ENCODE peak calls at places on chromosomes 12 and 14, in four cellular contexts. One of them, this sample, is unnamed.

GRCh38 chr14:50520947-50521815 is 11.2 kb downstream of the MAP4K5 start:
- DNase-seq in Peyer's patch: no peak
- DNase-seq in neural progenitor cell: no peak
- DNase-seq in kidney tubule cell: peak; percentile 64
- DNase-seq in this sample: peak; percentile 57

GRCh38 chr12:2264622-2265306 is 212.0 kb downstream of the CACNA1C start:
- DNase-seq in Peyer's patch: no peak
- DNase-seq in neural progenitor cell: no peak
- DNase-seq in kidney tubule cell: peak; percentile 84
- DNase-seq in this sample: peak; percentile 75

GRCh38 chr14:67482765-67483164 is 5.8 kb downstream of the TMEM229B start:
- DNase-seq in Peyer's patch: no peak
- DNase-seq in neural progenitor cell: no peak
- DNase-seq in kidney tubule cell: no peak
- DNase-seq in this sample: no peak

GRCh38 chr12:122244565-122245371 is 18.9 kb upstream of the DIABLO start:
- DNase-seq in Peyer's patch: no peak
- DNase-seq in neural progenitor cell: no peak
- DNase-seq in kidney tubule cell: no peak
- DNase-seq in this sample: no peak

GRCh38 chr14:96734076-96734622 is 63.0 kb upstream of the VRK1 start:
- DNase-seq in Peyer's patch: no peak
- DNase-seq in neural progenitor cell: no peak
- DNase-seq in kidney tubule cell: no peak
- DNase-seq in this sample: no peak

GRCh38 chr12:6528539-6529235 is 5.6 kb upstream of the GAPDH start:
- DNase-seq in Peyer's patch: no peak
- DNase-seq in neural progenitor cell: no peak
- DNase-seq in kidney tubule cell: no peak
- DNase-seq in this sample: no peak

GRCh38 chr14:94406910-94407309 is 18.5 kb upstream of the SERPINA1 start:
- DNase-seq in Peyer's patch: no peak
- DNase-seq in neural progenitor cell: no peak
- DNase-seq in kidney tubule cell: no peak
- DNase-seq in this sample: no peak

GRCh38 chr14:103121846-103122577 is 1.2 kb upstream of the TNFAIP2 start:
- DNase-seq in Peyer's patch: peak; percentile 37
- DNase-seq in neural progenitor cell: peak; percentile 69
- DNase-seq in kidney tubule cell: peak; percentile 99
- DNase-seq in this sample: peak; percentile 85

GRCh38 chr14:100295376-100296105 is 10.7 kb downstream of the SLC25A29 start:
- DNase-seq in Peyer's patch: no peak
- DNase-seq in neural progenitor cell: no peak
- DNase-seq in kidney tubule cell: no peak
- DNase-seq in this sample: no peak

GRCh38 chr12:119669744-119670472 is 2.0 kb downstream of the PRKAB1 start:
- DNase-seq in Peyer's patch: no peak
- DNase-seq in neural progenitor cell: no peak
- DNase-seq in kidney tubule cell: peak; percentile 84
- DNase-seq in this sample: no peak

GRCh38 chr12:99130808-99131538 is 485.9 kb downstream of the APAF1 start:
- DNase-seq in Peyer's patch: no peak
- DNase-seq in neural progenitor cell: no peak
- DNase-seq in kidney tubule cell: no peak
- DNase-seq in this sample: no peak

GRCh38 chr12:76029982-76030377 is 1.6 kb downstream of the PHLDA1 start:
- DNase-seq in Peyer's patch: no peak
- DNase-seq in neural progenitor cell: peak; percentile 47
- DNase-seq in kidney tubule cell: peak; percentile 68
- DNase-seq in this sample: no peak

GRCh38 chr12:51388826-51389225 is 2.4 kb downstream of the GALNT6 start:
- DNase-seq in Peyer's patch: no peak
- DNase-seq in neural progenitor cell: no peak
- DNase-seq in kidney tubule cell: no peak
- DNase-seq in this sample: no peak

GRCh38 chr14:35331605-35332516 is 39.7 kb downstream of the PSMA6 start:
- DNase-seq in Peyer's patch: no peak
- DNase-seq in neural progenitor cell: no peak
- DNase-seq in kidney tubule cell: peak; percentile 96
- DNase-seq in this sample: no peak

GRCh38 chr12:121638298-121639202 is 12.2 kb downstream of the ORAI1 start:
- DNase-seq in Peyer's patch: no peak
- DNase-seq in neural progenitor cell: no peak
- DNase-seq in kidney tubule cell: no peak
- DNase-seq in this sample: no peak

GRCh38 chr12:121797937-121798801 is 4.7 kb upstream of the RHOF start:
- DNase-seq in Peyer's patch: no peak
- DNase-seq in neural progenitor cell: peak; percentile 65
- DNase-seq in kidney tubule cell: peak; percentile 44
- DNase-seq in this sample: peak; percentile 63

GRCh38 chr12:132936163-132936562 is 19.9 kb downstream of the ZNF605 start:
- DNase-seq in Peyer's patch: no peak
- DNase-seq in neural progenitor cell: no peak
- DNase-seq in kidney tubule cell: no peak
- DNase-seq in this sample: no peak

GRCh38 chr12:77940566-77940965 is 109.9 kb downstream of the NAV3 start:
- DNase-seq in Peyer's patch: no peak
- DNase-seq in neural progenitor cell: no peak
- DNase-seq in kidney tubule cell: peak; percentile 47
- DNase-seq in this sample: no peak

GRCh38 chr12:49108958-49109404 is 1.7 kb downstream of the LMBR1L start:
- DNase-seq in Peyer's patch: no peak
- DNase-seq in neural progenitor cell: no peak
- DNase-seq in kidney tubule cell: peak; percentile 20
- DNase-seq in this sample: peak; percentile 72

GRCh38 chr12:55188974-55189556 is 31.8 kb upstream of the OR10A7 start:
- DNase-seq in Peyer's patch: no peak
- DNase-seq in neural progenitor cell: peak; percentile 80
- DNase-seq in kidney tubule cell: peak; percentile 78
- DNase-seq in this sample: no peak

GRCh38 chr12:25962932-25963525 is 4.5 kb downstream of the RASSF8 start:
- DNase-seq in Peyer's patch: no peak
- DNase-seq in neural progenitor cell: no peak
- DNase-seq in kidney tubule cell: no peak
- DNase-seq in this sample: no peak

GRCh38 chr12:43861015-43861846 is 25.4 kb downstream of the TMEM117 start:
- DNase-seq in Peyer's patch: no peak
- DNase-seq in neural progenitor cell: no peak
- DNase-seq in kidney tubule cell: no peak
- DNase-seq in this sample: no peak

GRCh38 chr14:93892923-93893549 is 34.1 kb upstream of the FAM181A start:
- DNase-seq in Peyer's patch: peak; percentile 60
- DNase-seq in neural progenitor cell: peak; percentile 87
- DNase-seq in kidney tubule cell: peak; percentile 54
- DNase-seq in this sample: peak; percentile 82

GRCh38 chr12:51884676-51885229 is 3.1 kb upstream of the ANKRD33 start:
- DNase-seq in Peyer's patch: no peak
- DNase-seq in neural progenitor cell: no peak
- DNase-seq in kidney tubule cell: peak; percentile 79
- DNase-seq in this sample: no peak

GRCh38 chr14:21652209-21652808 is 1.3 kb upstream of the OR4E2 start:
- DNase-seq in Peyer's patch: no peak
- DNase-seq in neural progenitor cell: peak; percentile 18
- DNase-seq in kidney tubule cell: no peak
- DNase-seq in this sample: no peak

This sample was measured in tibial artery.